ENCODE peak calls at places on chromosomes 12 and 14, in eight cellular contexts. One of them, this sample, is unnamed.

GRCh38 chr12:52708010-52708409 is 4.7 kb upstream of the KRT77 start:
- DNase-seq in thyroid gland: no peak
- DNase-seq in PC-9: no peak
- DNase-seq in pancreas: no peak
- DNase-seq in Calu3: no peak
- DNase-seq in GM13977: no peak
- DNase-seq in WTC11: no peak
- DNase-seq in tibial artery: no peak
- DNase-seq in this sample: no peak

GRCh38 chr12:95859344-95859816 is 628 bp downstream of the SNRPF start:
- DNase-seq in thyroid gland: no peak
- DNase-seq in PC-9: peak; percentile 54
- DNase-seq in pancreas: no peak
- DNase-seq in Calu3: no peak
- DNase-seq in GM13977: no peak
- DNase-seq in WTC11: no peak
- DNase-seq in tibial artery: no peak
- DNase-seq in this sample: peak; percentile 35

GRCh38 chr12:110819150-110819549 is 27.6 kb upstream of the CCDC63 start:
- DNase-seq in thyroid gland: no peak
- DNase-seq in PC-9: no peak
- DNase-seq in pancreas: no peak
- DNase-seq in Calu3: no peak
- DNase-seq in GM13977: no peak
- DNase-seq in WTC11: no peak
- DNase-seq in tibial artery: no peak
- DNase-seq in this sample: no peak

GRCh38 chr12:43550831-43551270 is 1.2 kb downstream of the ADAMTS20 start:
- DNase-seq in thyroid gland: no peak
- DNase-seq in PC-9: no peak
- DNase-seq in pancreas: no peak
- DNase-seq in Calu3: no peak
- DNase-seq in GM13977: no peak
- DNase-seq in WTC11: peak; percentile 45
- DNase-seq in tibial artery: no peak
- DNase-seq in this sample: no peak

GRCh38 chr14:55071870-55072640 is 20.6 kb downstream of the MAPK1IP1L start:
- DNase-seq in thyroid gland: peak; percentile 32
- DNase-seq in PC-9: no peak
- DNase-seq in pancreas: no peak
- DNase-seq in Calu3: no peak
- DNase-seq in GM13977: peak; percentile 49
- DNase-seq in WTC11: no peak
- DNase-seq in tibial artery: no peak
- DNase-seq in this sample: peak; percentile 42

GRCh38 chr12:94244165-94245133 is 96.1 kb downstream of the PLXNC1 start:
- DNase-seq in thyroid gland: no peak
- DNase-seq in PC-9: no peak
- DNase-seq in pancreas: no peak
- DNase-seq in Calu3: no peak
- DNase-seq in GM13977: peak; percentile 23
- DNase-seq in WTC11: no peak
- DNase-seq in tibial artery: no peak
- DNase-seq in this sample: peak; percentile 79

GRCh38 chr12:46371718-46372130 is 849 bp downstream of the SLC38A2 start:
- DNase-seq in thyroid gland: peak; percentile 71
- DNase-seq in PC-9: peak; percentile 55
- DNase-seq in pancreas: peak; percentile 74
- DNase-seq in Calu3: peak; percentile 53
- DNase-seq in GM13977: peak; percentile 67
- DNase-seq in WTC11: no peak
- DNase-seq in tibial artery: peak; percentile 87
- DNase-seq in this sample: peak; percentile 72

GRCh38 chr14:69056389-69056788 is 77.3 kb upstream of the ACTN1 start:
- DNase-seq in thyroid gland: no peak
- DNase-seq in PC-9: no peak
- DNase-seq in pancreas: no peak
- DNase-seq in Calu3: no peak
- DNase-seq in GM13977: no peak
- DNase-seq in WTC11: peak; percentile 49
- DNase-seq in tibial artery: no peak
- DNase-seq in this sample: peak; percentile 42

GRCh38 chr12:105485926-105486325 is 155.4 kb downstream of the C12orf75 start:
- DNase-seq in thyroid gland: no peak
- DNase-seq in PC-9: peak; percentile 38
- DNase-seq in pancreas: no peak
- DNase-seq in Calu3: no peak
- DNase-seq in GM13977: no peak
- DNase-seq in WTC11: no peak
- DNase-seq in tibial artery: no peak
- DNase-seq in this sample: no peak

GRCh38 chr12:53493610-53494391 is 5.5 kb downstream of the MAP3K12 start:
- DNase-seq in thyroid gland: no peak
- DNase-seq in PC-9: peak; percentile 6
- DNase-seq in pancreas: no peak
- DNase-seq in Calu3: no peak
- DNase-seq in GM13977: no peak
- DNase-seq in WTC11: no peak
- DNase-seq in tibial artery: peak; percentile 64
- DNase-seq in this sample: no peak

GRCh38 chr12:15206831-15207394 is 14.3 kb downstream of the RERG start:
- DNase-seq in thyroid gland: no peak
- DNase-seq in PC-9: no peak
- DNase-seq in pancreas: no peak
- DNase-seq in Calu3: no peak
- DNase-seq in GM13977: no peak
- DNase-seq in WTC11: no peak
- DNase-seq in tibial artery: no peak
- DNase-seq in this sample: no peak

GRCh38 chr12:128424931-128425431 is 158.0 kb downstream of the TMEM132C start:
- DNase-seq in thyroid gland: no peak
- DNase-seq in PC-9: no peak
- DNase-seq in pancreas: no peak
- DNase-seq in Calu3: no peak
- DNase-seq in GM13977: no peak
- DNase-seq in WTC11: no peak
- DNase-seq in tibial artery: no peak
- DNase-seq in this sample: no peak

DNA sequence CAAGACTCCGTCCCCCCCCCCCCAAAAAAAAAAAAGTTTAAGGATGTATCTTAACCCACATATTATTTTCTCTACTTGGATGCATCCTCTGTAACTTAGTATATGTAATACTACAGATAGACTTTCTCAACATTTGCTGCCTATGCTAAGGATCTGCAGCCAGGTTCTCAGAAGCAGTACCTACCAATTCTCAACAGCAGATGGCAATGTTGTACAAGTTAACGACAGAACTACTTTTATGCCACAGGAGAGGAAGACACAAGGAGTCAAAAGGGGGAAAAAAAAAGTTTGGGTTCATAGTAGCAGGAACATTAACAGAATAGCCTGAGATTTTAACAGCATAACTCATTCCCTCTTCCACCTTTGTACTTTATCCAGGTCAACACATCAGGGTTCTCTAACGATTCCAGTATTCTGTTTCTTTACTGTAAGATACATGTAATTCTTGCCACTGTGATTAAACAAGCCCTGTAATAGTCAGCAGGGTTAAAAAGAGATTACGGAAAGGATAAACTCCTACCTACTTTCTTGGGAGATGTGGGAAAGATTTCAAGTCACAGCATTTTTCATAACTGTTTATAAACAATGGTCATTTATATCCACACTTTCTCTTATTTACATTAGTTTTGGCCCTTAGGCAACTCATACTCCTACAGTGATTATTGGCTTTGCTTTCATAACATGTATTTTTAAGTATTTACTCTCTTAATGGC is 5.7 kb upstream of the NEK9 start:
- DNase-seq in thyroid gland: peak; percentile 16
- DNase-seq in PC-9: peak; percentile 87
- DNase-seq in pancreas: peak; percentile 37
- DNase-seq in Calu3: peak; percentile 65
- DNase-seq in GM13977: peak; percentile 43
- DNase-seq in WTC11: peak; percentile 30
- DNase-seq in tibial artery: no peak
- DNase-seq in this sample: peak; percentile 57
- TF ChIP-seq CTCF in thyroid gland: peak; percentile 44
- TF ChIP-seq CTCF in PC-9: peak; percentile 96
- TF ChIP-seq CTCF in pancreas: peak; percentile 44
- TF ChIP-seq CTCF in Calu3: peak; percentile 56
- TF ChIP-seq CTCF in GM13977: peak; percentile 79
- TF ChIP-seq CTCF in WTC11: peak; percentile 69
- TF ChIP-seq CTCF in tibial artery: peak; percentile 65
- TF ChIP-seq CTCF in this sample: peak; percentile 72

DNA sequence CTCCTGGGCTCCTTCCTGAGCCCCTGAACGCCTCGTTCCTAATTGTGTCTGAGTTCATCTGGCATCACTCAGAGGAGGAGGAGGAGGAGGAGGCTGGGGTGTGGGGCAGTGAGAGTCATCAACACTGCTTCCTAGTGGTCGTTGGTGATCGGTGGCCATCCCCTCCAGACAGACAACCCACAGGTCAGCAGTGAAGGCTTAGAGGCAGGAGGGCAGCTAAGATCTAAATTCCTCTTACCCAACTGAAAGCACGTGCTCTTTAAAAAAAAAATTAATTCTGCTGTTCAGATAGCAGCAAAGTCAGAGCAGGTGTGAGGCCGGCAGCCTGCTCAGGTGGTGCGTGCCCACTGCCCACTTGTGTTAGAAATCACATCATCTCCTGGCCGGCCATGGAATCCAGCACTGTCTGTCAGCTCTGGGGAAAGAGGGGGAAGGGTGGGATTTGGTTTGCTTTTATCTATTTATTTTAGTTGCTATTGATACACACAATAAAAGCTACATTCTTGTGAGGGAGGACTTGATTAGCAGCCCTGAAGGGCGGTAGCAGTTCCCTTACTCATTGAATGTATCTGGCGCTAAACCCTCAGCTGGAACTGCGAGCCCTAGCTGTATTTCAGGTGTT is 46.6 kb downstream of the PPP2R5C start:
- DNase-seq in thyroid gland: no peak
- DNase-seq in PC-9: peak; percentile 65
- DNase-seq in pancreas: peak; percentile 52
- DNase-seq in Calu3: peak; percentile 48
- DNase-seq in GM13977: no peak
- DNase-seq in WTC11: peak; percentile 63
- DNase-seq in tibial artery: no peak
- DNase-seq in this sample: no peak
- TF ChIP-seq CTCF in thyroid gland: no peak
- TF ChIP-seq CTCF in PC-9: no peak
- TF ChIP-seq CTCF in pancreas: no peak
- TF ChIP-seq CTCF in Calu3: no peak
- TF ChIP-seq CTCF in GM13977: no peak
- TF ChIP-seq CTCF in WTC11: no peak
- TF ChIP-seq CTCF in tibial artery: no peak
- TF ChIP-seq CTCF in this sample: no peak

DNA sequence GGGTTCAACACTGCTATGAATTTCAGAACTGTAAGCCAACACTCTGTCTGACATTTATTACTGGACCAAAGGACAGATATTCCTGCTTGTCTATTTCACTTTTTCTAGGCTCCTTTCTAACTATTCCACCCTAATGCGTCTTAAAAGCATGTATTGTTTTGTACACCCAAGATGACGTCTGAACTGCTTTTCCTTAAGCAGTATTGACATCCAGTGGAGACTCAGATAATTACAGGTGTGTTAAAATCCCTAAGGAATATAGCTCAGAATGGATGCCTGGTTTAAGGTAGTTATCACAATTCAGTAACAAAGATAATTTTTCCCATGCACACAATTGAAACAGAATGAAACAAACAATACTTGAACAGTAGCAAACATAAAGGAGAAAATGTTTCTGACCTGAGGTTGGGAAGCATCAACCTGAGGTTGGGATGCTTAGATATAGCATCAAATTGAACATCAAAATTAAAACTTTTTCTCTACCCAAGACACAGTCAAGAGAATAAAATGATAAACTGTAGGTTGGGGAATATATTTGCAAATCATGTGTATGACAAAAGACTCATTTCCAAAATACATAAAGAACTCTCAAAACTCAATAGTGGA is 93.7 kb upstream of the PTPRR start:
- DNase-seq in thyroid gland: no peak
- DNase-seq in PC-9: peak; percentile 37
- DNase-seq in pancreas: no peak
- DNase-seq in Calu3: peak; percentile 24
- DNase-seq in GM13977: no peak
- DNase-seq in WTC11: no peak
- DNase-seq in tibial artery: no peak
- DNase-seq in this sample: no peak
- TF ChIP-seq CTCF in thyroid gland: no peak
- TF ChIP-seq CTCF in PC-9: peak; percentile 79
- TF ChIP-seq CTCF in pancreas: no peak
- TF ChIP-seq CTCF in Calu3: peak; percentile 69
- TF ChIP-seq CTCF in GM13977: no peak
- TF ChIP-seq CTCF in WTC11: no peak
- TF ChIP-seq CTCF in tibial artery: peak; percentile 63
- TF ChIP-seq CTCF in this sample: no peak

GRCh38 chr14:92619671-92620437 is 106.3 kb downstream of the RIN3 start:
- DNase-seq in thyroid gland: no peak
- DNase-seq in PC-9: no peak
- DNase-seq in pancreas: no peak
- DNase-seq in Calu3: no peak
- DNase-seq in GM13977: no peak
- DNase-seq in WTC11: no peak
- DNase-seq in tibial artery: no peak
- DNase-seq in this sample: no peak

GRCh38 chr14:92624764-92625163 is 111.2 kb downstream of the RIN3 start:
- DNase-seq in thyroid gland: no peak
- DNase-seq in PC-9: no peak
- DNase-seq in pancreas: no peak
- DNase-seq in Calu3: no peak
- DNase-seq in GM13977: no peak
- DNase-seq in WTC11: no peak
- DNase-seq in tibial artery: no peak
- DNase-seq in this sample: no peak

GRCh38 chr14:92626041-92626440 is 112.5 kb downstream of the RIN3 start:
- DNase-seq in thyroid gland: no peak
- DNase-seq in PC-9: no peak
- DNase-seq in pancreas: no peak
- DNase-seq in Calu3: no peak
- DNase-seq in GM13977: no peak
- DNase-seq in WTC11: no peak
- DNase-seq in tibial artery: no peak
- DNase-seq in this sample: no peak

GRCh38 chr14:92625213-92625612 is 111.6 kb downstream of the RIN3 start:
- DNase-seq in thyroid gland: no peak
- DNase-seq in PC-9: peak; percentile 90
- DNase-seq in pancreas: no peak
- DNase-seq in Calu3: no peak
- DNase-seq in GM13977: no peak
- DNase-seq in WTC11: no peak
- DNase-seq in tibial artery: no peak
- DNase-seq in this sample: no peak

DNA sequence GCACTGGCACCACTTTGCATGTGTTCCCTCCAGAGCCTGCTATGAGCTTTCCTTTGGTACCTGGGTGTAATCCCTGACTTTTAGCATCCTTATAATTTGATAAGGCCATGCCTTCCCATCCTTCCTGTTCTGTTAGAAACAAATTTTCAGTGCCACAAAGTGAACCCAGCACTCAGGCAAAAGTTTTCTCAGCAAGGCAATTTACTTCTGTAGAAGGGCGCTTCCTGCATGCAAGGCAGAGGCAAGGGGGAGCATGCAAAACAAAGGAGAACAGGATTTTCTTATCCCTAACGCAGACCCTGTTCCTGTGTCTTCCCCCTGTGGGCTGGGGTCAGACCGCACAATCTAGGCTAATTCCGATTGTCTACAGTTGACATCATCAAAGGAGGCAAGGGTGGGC is 108.7 kb downstream of the RIN3 start:
- DNase-seq in thyroid gland: no peak
- DNase-seq in PC-9: no peak
- DNase-seq in pancreas: no peak
- DNase-seq in Calu3: no peak
- DNase-seq in GM13977: no peak
- DNase-seq in WTC11: no peak
- DNase-seq in tibial artery: no peak
- DNase-seq in this sample: no peak
- TF ChIP-seq CTCF in thyroid gland: no peak
- TF ChIP-seq CTCF in PC-9: no peak
- TF ChIP-seq CTCF in pancreas: no peak
- TF ChIP-seq CTCF in Calu3: no peak
- TF ChIP-seq CTCF in GM13977: no peak
- TF ChIP-seq CTCF in WTC11: no peak
- TF ChIP-seq CTCF in tibial artery: no peak
- TF ChIP-seq CTCF in this sample: no peak

This sample was measured in activated CD8-positive, alpha-beta T cell treated with anti-CD3 and anti-CD28 coated beads for 36 hours.